ENCODE peak calls at places on chromosome 21, in five cellular contexts. L, G, W, T and M are unnamed samples.
A peak's percentile ranks its signal among the peaks of the same experiment; 100 is the strongest.

GRCh38 chr21:42156690-42157605 is 62.0 kb upstream of the ABCG1 start:
- DNase-seq in L (peak; percentile 27), G (no peak), W (no peak), T (no peak), M (no peak)

GRCh38 chr21:42153746-42154145 is 65.2 kb upstream of the ABCG1 start:
- DNase-seq in L (no peak), G (no peak), W (no peak), T (no peak), M (no peak)

GRCh38 chr21:31460985-31461384 is 116.9 kb upstream of the TIAM1 start:
- DNase-seq in L (no peak), G (no peak), W (no peak), T (no peak), M (no peak)

GRCh38 chr21:15352009-15352408 is 287.2 kb upstream of the NRIP1 start:
- DNase-seq in L (no peak), G (no peak), W (no peak), T (no peak), M (no peak)

GRCh38 chr21:15839601-15840000 is 109.8 kb downstream of the USP25 start:
- DNase-seq in L (no peak), G (no peak), W (no peak), T (no peak), M (no peak)

GRCh38 chr21:36966066-36966845 is at the start of gene HLCS:
- DNase-seq in L (peak; percentile 87), G (no peak), W (no peak), T (no peak), M (no peak)

GRCh38 chr21:39125752-39126485 is 57.3 kb downstream of the PSMG1 start:
- DNase-seq in L (peak; percentile 78), G (no peak), W (no peak), T (no peak), M (no peak)

GRCh38 chr21:32426592-32427051 is 14.1 kb downstream of the EVA1C start:
- DNase-seq in L (no peak), G (no peak), W (no peak), T (no peak), M (peak; percentile 42)

GRCh38 chr21:28568692-28569091 is 424.0 kb downstream of the LTN1 start:
- DNase-seq in L (no peak), G (no peak), W (no peak), T (no peak), M (no peak)

GRCh38 chr21:16945580-16945979 is 567.3 kb upstream of the CXADR start:
- DNase-seq in L (no peak), G (no peak), W (no peak), T (no peak), M (no peak)

GRCh38 chr21:16942703-16943102 is 570.1 kb upstream of the CXADR start:
- DNase-seq in L (peak; percentile 63), G (no peak), W (no peak), T (no peak), M (no peak)
- TF ChIP-seq CTCF in L (peak; percentile 63), G (no peak), W (peak; percentile 53), T (no peak), M (peak; percentile 52)

GRCh38 chr21:17540530-17540929 is 27.7 kb downstream of the CXADR start:
- DNase-seq in L (no peak), G (no peak), W (no peak), T (no peak), M (no peak)
- H3K4me3 ChIP-seq in L (no peak overlapping the region), G (no peak overlapping the region), W (no peak overlapping the region), T (no peak overlapping the region), M (no peak overlapping the region)

DNA sequence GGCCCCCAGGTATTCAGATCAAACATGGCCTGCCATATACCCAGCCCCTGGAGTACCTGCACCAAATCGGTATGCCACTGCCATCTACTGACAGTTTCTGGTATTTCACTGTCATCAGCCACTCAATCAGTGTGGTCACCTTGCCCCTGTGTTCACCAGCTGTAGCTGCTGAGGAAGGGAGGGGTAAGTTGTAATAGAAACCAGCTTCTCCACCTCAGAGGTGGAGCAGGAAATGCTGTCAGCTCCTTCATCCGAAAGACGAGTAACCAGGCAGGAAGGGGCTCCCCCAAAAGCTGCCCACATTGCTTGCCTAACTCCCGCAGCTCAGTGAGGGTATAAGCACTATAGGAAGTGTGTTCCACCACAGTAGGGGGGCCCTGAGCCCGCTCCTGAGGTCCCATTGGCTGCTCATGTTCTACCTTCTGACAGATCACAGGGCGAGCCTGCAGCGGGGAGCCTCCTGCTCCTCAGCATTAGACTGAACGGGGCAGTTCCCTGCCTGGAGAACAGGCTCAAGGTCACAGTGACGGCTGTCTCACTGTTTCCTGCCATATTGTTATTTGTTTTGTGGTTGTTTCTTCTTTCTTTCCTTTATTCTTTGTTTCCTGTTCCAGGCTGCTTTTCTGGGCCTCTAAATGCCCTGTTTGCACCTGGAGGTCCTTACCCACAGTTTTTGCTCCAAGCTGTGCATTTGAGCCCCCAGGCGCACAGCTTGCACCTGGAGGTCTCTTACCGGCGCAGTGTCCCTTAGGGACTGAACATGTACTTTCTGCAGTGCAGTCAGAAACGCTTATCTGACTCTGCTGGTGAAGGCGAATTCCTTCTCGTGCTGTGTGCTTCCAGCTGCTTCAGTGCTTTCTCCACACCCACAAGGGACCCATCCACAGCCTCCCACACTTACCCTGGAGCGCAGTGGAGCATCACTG is 1638.3 kb downstream of the MRPL39 start:
- DNase-seq in L (peak; percentile 35), G (no peak), W (no peak), T (peak; percentile 28), M (no peak)
- TF ChIP-seq CTCF in L (peak; percentile 47), G (peak; percentile 62), W (peak; percentile 28), T (no peak), M (no peak)

GRCh38 chr21:34123609-34124008 is 50.2 kb downstream of the MRPS6 start:
- DNase-seq in L (no peak), G (no peak), W (no peak), T (no peak), M (no peak)

GRCh38 chr21:34122047-34122446 is 48.7 kb downstream of the MRPS6 start:
- DNase-seq in L (no peak), G (no peak), W (no peak), T (no peak), M (no peak)

GRCh38 chr21:34116569-34116968 is 43.2 kb downstream of the MRPS6 start:
- DNase-seq in L (no peak), G (no peak), W (no peak), T (no peak), M (no peak)

GRCh38 chr21:34126269-34126668 is 52.9 kb downstream of the MRPS6 start:
- DNase-seq in L (peak; percentile 50), G (no peak), W (no peak), T (no peak), M (no peak)

DNA sequence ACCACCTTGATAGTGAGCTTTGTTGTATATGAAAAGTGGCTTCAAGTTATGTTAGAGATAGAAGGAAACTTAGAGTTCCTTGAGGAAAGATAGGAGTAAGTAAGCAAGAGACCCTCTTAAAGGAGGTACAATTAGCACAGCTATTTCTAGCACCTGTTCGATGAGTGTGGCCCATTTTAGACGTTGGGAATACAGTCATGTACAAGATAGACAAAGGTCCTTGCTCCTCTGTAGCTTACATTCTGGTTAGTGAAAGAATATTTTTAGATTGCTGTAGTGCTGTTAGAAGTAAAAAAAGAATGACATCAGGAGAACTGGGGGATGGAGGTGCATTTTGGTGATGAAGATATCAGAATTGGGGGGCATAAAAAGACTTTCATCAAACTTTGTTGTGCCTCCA is 47.5 kb downstream of the MRPS6 start:
- DNase-seq in L (no peak), G (no peak), W (no peak), T (no peak), M (no peak)
- H3K4me3 ChIP-seq in L (no peak overlapping the region), G (no peak overlapping the region), W (no peak overlapping the region), T (no peak overlapping the region), M (no peak overlapping the region)

GRCh38 chr21:46243865-46244490 is 15.4 kb upstream of the LSS start:
- DNase-seq in L (no peak), G (no peak), W (no peak), T (no peak), M (no peak)

GRCh38 chr21:46245213-46245915 is 16.8 kb upstream of the LSS start:
- DNase-seq in L (no peak), G (no peak), W (no peak), T (no peak), M (no peak)

GRCh38 chr21:46244602-46245001 is 16.0 kb upstream of the LSS start:
- DNase-seq in L (no peak), G (no peak), W (no peak), T (no peak), M (no peak)

GRCh38 chr21:46247699-46248460 is 19.3 kb upstream of the LSS start:
- DNase-seq in L (no peak), G (no peak), W (no peak), T (no peak), M (no peak)

GRCh38 chr21:46246345-46246744 is 17.8 kb upstream of the LSS start:
- DNase-seq in L (no peak), G (no peak), W (no peak), T (no peak), M (no peak)
- TF ChIP-seq CTCF in L (no peak), G (no peak), W (no peak), T (no peak), M (no peak)

DNA sequence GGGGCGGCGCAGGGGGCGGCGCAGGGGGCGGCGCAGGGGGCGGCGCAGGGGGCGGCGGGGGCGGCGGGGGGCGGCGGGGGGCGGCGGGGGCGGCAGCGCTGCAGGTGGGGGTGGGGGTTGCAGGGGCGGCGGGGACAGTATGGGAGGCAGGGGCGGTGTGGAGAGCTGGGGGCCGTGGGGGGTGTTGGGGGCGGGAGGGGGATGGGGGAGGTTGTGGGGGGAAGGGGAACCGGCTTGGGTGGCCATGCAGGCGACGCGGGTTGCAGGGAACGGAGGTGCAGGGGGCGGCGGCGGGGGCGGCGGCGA is 13.0 kb upstream of the SLC19A1 start:
- DNase-seq in L (no peak), G (no peak), W (no peak), T (no peak), M (no peak)
- H3K4me3 ChIP-seq in L (peak overlapping the region; percentile 29), G (peak overlapping the region; percentile 59), W (no peak overlapping the region), T (no peak overlapping the region), M (peak overlapping the region; percentile 49)